ENCODE peak calls at places on chromosome 5, in six cellular contexts. One of them, this sample, is unnamed.

GRCh38 chr5:127863161-127863560 is 160.0 kb downstream of the CCDC192 start:
- DNase-seq in ecto neural progenitor cell: no peak
- DNase-seq in stimulated activated CD4-positive, alpha-beta T cell treated with anti-CD3 and anti-CD28 coated beads, Interleukin-2, amount 100 ng/mL, for 48 hours: no peak
- DNase-seq in AG08395: no peak
- DNase-seq in Kasumi-1: no peak
- DNase-seq in iPS-NIHi11: no peak
- DNase-seq in this sample: no peak

GRCh38 chr5:111238826-111239225 is 14.6 kb downstream of the CAMK4 start:
- DNase-seq in AG08395: no peak
- DNase-seq in iPS-NIHi11: no peak
- DNase-seq in stimulated activated CD4-positive, alpha-beta T cell treated with anti-CD3 and anti-CD28 coated beads, Interleukin-2, amount 100 ng/mL, for 48 hours: no peak
- DNase-seq in Kasumi-1: no peak
- DNase-seq in ecto neural progenitor cell: no peak
- DNase-seq in this sample: no peak

GRCh38 chr5:151362970-151363369 is 15.6 kb upstream of the SLC36A2 start:
- DNase-seq in ecto neural progenitor cell: no peak
- DNase-seq in AG08395: no peak
- DNase-seq in stimulated activated CD4-positive, alpha-beta T cell treated with anti-CD3 and anti-CD28 coated beads, Interleukin-2, amount 100 ng/mL, for 48 hours: no peak
- DNase-seq in iPS-NIHi11: no peak
- DNase-seq in Kasumi-1: no peak
- DNase-seq in this sample: no peak

GRCh38 chr5:136202800-136203199 is 9.8 kb upstream of the SMIM32 start:
- DNase-seq in AG08395: no peak
- DNase-seq in ecto neural progenitor cell: peak; percentile 78
- DNase-seq in Kasumi-1: no peak
- DNase-seq in stimulated activated CD4-positive, alpha-beta T cell treated with anti-CD3 and anti-CD28 coated beads, Interleukin-2, amount 100 ng/mL, for 48 hours: no peak
- DNase-seq in iPS-NIHi11: peak; percentile 80
- DNase-seq in this sample: no peak

GRCh38 chr5:116480894-116481510 is 93.6 kb downstream of the SEMA6A start:
- DNase-seq in AG08395: no peak
- DNase-seq in ecto neural progenitor cell: no peak
- DNase-seq in iPS-NIHi11: no peak
- DNase-seq in Kasumi-1: no peak
- DNase-seq in stimulated activated CD4-positive, alpha-beta T cell treated with anti-CD3 and anti-CD28 coated beads, Interleukin-2, amount 100 ng/mL, for 48 hours: no peak
- DNase-seq in this sample: no peak

GRCh38 chr5:116454417-116454927 is 120.2 kb downstream of the SEMA6A start:
- DNase-seq in stimulated activated CD4-positive, alpha-beta T cell treated with anti-CD3 and anti-CD28 coated beads, Interleukin-2, amount 100 ng/mL, for 48 hours: no peak
- DNase-seq in iPS-NIHi11: no peak
- DNase-seq in Kasumi-1: peak; percentile 86
- DNase-seq in ecto neural progenitor cell: no peak
- DNase-seq in AG08395: peak; percentile 91
- DNase-seq in this sample: no peak

GRCh38 chr5:61328791-61329617 is 3.1 kb upstream of the ZSWIM6 start:
- DNase-seq in Kasumi-1: no peak
- DNase-seq in AG08395: no peak
- DNase-seq in stimulated activated CD4-positive, alpha-beta T cell treated with anti-CD3 and anti-CD28 coated beads, Interleukin-2, amount 100 ng/mL, for 48 hours: no peak
- DNase-seq in ecto neural progenitor cell: no peak
- DNase-seq in iPS-NIHi11: no peak
- DNase-seq in this sample: no peak

GRCh38 chr5:123875444-123876264 is 363.7 kb downstream of the CSNK1G3 start:
- DNase-seq in stimulated activated CD4-positive, alpha-beta T cell treated with anti-CD3 and anti-CD28 coated beads, Interleukin-2, amount 100 ng/mL, for 48 hours: no peak
- DNase-seq in iPS-NIHi11: peak; percentile 48
- DNase-seq in AG08395: no peak
- DNase-seq in ecto neural progenitor cell: peak; percentile 74
- DNase-seq in Kasumi-1: no peak
- DNase-seq in this sample: no peak

GRCh38 chr5:17723876-17724275 is 89.6 kb downstream of the TAF11L14 start:
- DNase-seq in iPS-NIHi11: no peak
- DNase-seq in stimulated activated CD4-positive, alpha-beta T cell treated with anti-CD3 and anti-CD28 coated beads, Interleukin-2, amount 100 ng/mL, for 48 hours: no peak
- DNase-seq in ecto neural progenitor cell: no peak
- DNase-seq in AG08395: no peak
- DNase-seq in Kasumi-1: no peak
- DNase-seq in this sample: no peak

GRCh38 chr5:82349651-82350050 is 71.5 kb upstream of the RPS23 start:
- DNase-seq in iPS-NIHi11: peak; percentile 73
- DNase-seq in AG08395: no peak
- DNase-seq in stimulated activated CD4-positive, alpha-beta T cell treated with anti-CD3 and anti-CD28 coated beads, Interleukin-2, amount 100 ng/mL, for 48 hours: peak; percentile 49
- DNase-seq in ecto neural progenitor cell: peak; percentile 70
- DNase-seq in Kasumi-1: peak; percentile 52
- DNase-seq in this sample: no peak

GRCh38 chr5:138502521-138502920 is 37.2 kb downstream of the EGR1 start:
- DNase-seq in Kasumi-1: no peak
- DNase-seq in stimulated activated CD4-positive, alpha-beta T cell treated with anti-CD3 and anti-CD28 coated beads, Interleukin-2, amount 100 ng/mL, for 48 hours: no peak
- DNase-seq in ecto neural progenitor cell: no peak
- DNase-seq in iPS-NIHi11: no peak
- DNase-seq in AG08395: no peak
- DNase-seq in this sample: no peak

GRCh38 chr5:57216714-57217113 is 42.9 kb downstream of the GPBP1 start:
- DNase-seq in Kasumi-1: no peak
- DNase-seq in AG08395: no peak
- DNase-seq in iPS-NIHi11: no peak
- DNase-seq in stimulated activated CD4-positive, alpha-beta T cell treated with anti-CD3 and anti-CD28 coated beads, Interleukin-2, amount 100 ng/mL, for 48 hours: no peak
- DNase-seq in ecto neural progenitor cell: no peak
- DNase-seq in this sample: no peak

GRCh38 chr5:36537729-36538128 is 68.7 kb upstream of the SLC1A3 start:
- DNase-seq in ecto neural progenitor cell: no peak
- DNase-seq in Kasumi-1: no peak
- DNase-seq in stimulated activated CD4-positive, alpha-beta T cell treated with anti-CD3 and anti-CD28 coated beads, Interleukin-2, amount 100 ng/mL, for 48 hours: no peak
- DNase-seq in iPS-NIHi11: no peak
- DNase-seq in AG08395: no peak
- DNase-seq in this sample: no peak

GRCh38 chr5:95920822-95921221 is 40.8 kb downstream of the ELL2 start:
- DNase-seq in AG08395: no peak
- DNase-seq in ecto neural progenitor cell: no peak
- DNase-seq in iPS-NIHi11: no peak
- DNase-seq in Kasumi-1: no peak
- DNase-seq in stimulated activated CD4-positive, alpha-beta T cell treated with anti-CD3 and anti-CD28 coated beads, Interleukin-2, amount 100 ng/mL, for 48 hours: no peak
- DNase-seq in this sample: no peak

GRCh38 chr5:1375871-1376850 is 31.3 kb upstream of the CLPTM1L start:
- DNase-seq in iPS-NIHi11: no peak
- DNase-seq in Kasumi-1: no peak
- DNase-seq in stimulated activated CD4-positive, alpha-beta T cell treated with anti-CD3 and anti-CD28 coated beads, Interleukin-2, amount 100 ng/mL, for 48 hours: no peak
- DNase-seq in ecto neural progenitor cell: no peak
- DNase-seq in AG08395: no peak
- DNase-seq in this sample: peak; percentile 28

GRCh38 chr5:160545832-160546231 is 124.2 kb downstream of the PTTG1 start:
- DNase-seq in iPS-NIHi11: no peak
- DNase-seq in Kasumi-1: no peak
- DNase-seq in AG08395: no peak
- DNase-seq in ecto neural progenitor cell: no peak
- DNase-seq in stimulated activated CD4-positive, alpha-beta T cell treated with anti-CD3 and anti-CD28 coated beads, Interleukin-2, amount 100 ng/mL, for 48 hours: no peak
- DNase-seq in this sample: no peak

GRCh38 chr5:18745988-18746615 is 1111.8 kb downstream of the TAF11L14 start:
- DNase-seq in ecto neural progenitor cell: no peak
- DNase-seq in Kasumi-1: peak; percentile 82
- DNase-seq in iPS-NIHi11: no peak
- DNase-seq in stimulated activated CD4-positive, alpha-beta T cell treated with anti-CD3 and anti-CD28 coated beads, Interleukin-2, amount 100 ng/mL, for 48 hours: no peak
- DNase-seq in AG08395: no peak
- DNase-seq in this sample: no peak

GRCh38 chr5:173230741-173231380 is 4.1 kb downstream of the NKX2-5 start:
- DNase-seq in ecto neural progenitor cell: no peak
- DNase-seq in stimulated activated CD4-positive, alpha-beta T cell treated with anti-CD3 and anti-CD28 coated beads, Interleukin-2, amount 100 ng/mL, for 48 hours: no peak
- DNase-seq in Kasumi-1: no peak
- DNase-seq in iPS-NIHi11: no peak
- DNase-seq in AG08395: no peak
- DNase-seq in this sample: no peak

GRCh38 chr5:124104344-124104743 is 592.4 kb downstream of the CSNK1G3 start:
- DNase-seq in iPS-NIHi11: no peak
- DNase-seq in AG08395: no peak
- DNase-seq in stimulated activated CD4-positive, alpha-beta T cell treated with anti-CD3 and anti-CD28 coated beads, Interleukin-2, amount 100 ng/mL, for 48 hours: no peak
- DNase-seq in Kasumi-1: no peak
- DNase-seq in ecto neural progenitor cell: no peak
- DNase-seq in this sample: no peak

GRCh38 chr5:17896605-17897004 is 262.3 kb downstream of the TAF11L14 start:
- DNase-seq in iPS-NIHi11: no peak
- DNase-seq in ecto neural progenitor cell: no peak
- DNase-seq in stimulated activated CD4-positive, alpha-beta T cell treated with anti-CD3 and anti-CD28 coated beads, Interleukin-2, amount 100 ng/mL, for 48 hours: no peak
- DNase-seq in Kasumi-1: no peak
- DNase-seq in AG08395: no peak
- DNase-seq in this sample: no peak

GRCh38 chr5:3143382-3143781 is 391.9 kb upstream of the IRX2 start:
- DNase-seq in ecto neural progenitor cell: no peak
- DNase-seq in stimulated activated CD4-positive, alpha-beta T cell treated with anti-CD3 and anti-CD28 coated beads, Interleukin-2, amount 100 ng/mL, for 48 hours: no peak
- DNase-seq in AG08395: no peak
- DNase-seq in Kasumi-1: no peak
- DNase-seq in iPS-NIHi11: no peak
- DNase-seq in this sample: no peak

GRCh38 chr5:154215931-154216330 is 25.4 kb downstream of the GALNT10 start:
- DNase-seq in Kasumi-1: no peak
- DNase-seq in iPS-NIHi11: no peak
- DNase-seq in AG08395: no peak
- DNase-seq in stimulated activated CD4-positive, alpha-beta T cell treated with anti-CD3 and anti-CD28 coated beads, Interleukin-2, amount 100 ng/mL, for 48 hours: no peak
- DNase-seq in ecto neural progenitor cell: no peak
- DNase-seq in this sample: no peak

GRCh38 chr5:124538196-124538595 is 208.2 kb downstream of the ZNF608 start:
- DNase-seq in stimulated activated CD4-positive, alpha-beta T cell treated with anti-CD3 and anti-CD28 coated beads, Interleukin-2, amount 100 ng/mL, for 48 hours: no peak
- DNase-seq in ecto neural progenitor cell: no peak
- DNase-seq in Kasumi-1: no peak
- DNase-seq in iPS-NIHi11: no peak
- DNase-seq in AG08395: no peak
- DNase-seq in this sample: no peak

GRCh38 chr5:56310711-56311204 is 77.6 kb upstream of the ANKRD55 start:
- DNase-seq in iPS-NIHi11: no peak
- DNase-seq in stimulated activated CD4-positive, alpha-beta T cell treated with anti-CD3 and anti-CD28 coated beads, Interleukin-2, amount 100 ng/mL, for 48 hours: no peak
- DNase-seq in AG08395: peak; percentile 21
- DNase-seq in ecto neural progenitor cell: no peak
- DNase-seq in Kasumi-1: no peak
- DNase-seq in this sample: no peak

GRCh38 chr5:3896098-3896497 is 300.5 kb downstream of the IRX1 start:
- DNase-seq in Kasumi-1: no peak
- DNase-seq in ecto neural progenitor cell: no peak
- DNase-seq in stimulated activated CD4-positive, alpha-beta T cell treated with anti-CD3 and anti-CD28 coated beads, Interleukin-2, amount 100 ng/mL, for 48 hours: no peak
- DNase-seq in iPS-NIHi11: no peak
- DNase-seq in AG08395: no peak
- DNase-seq in this sample: no peak

GRCh38 chr5:61010759-61011460 is 65.9 kb downstream of the NDUFAF2 start:
- DNase-seq in stimulated activated CD4-positive, alpha-beta T cell treated with anti-CD3 and anti-CD28 coated beads, Interleukin-2, amount 100 ng/mL, for 48 hours: no peak
- DNase-seq in ecto neural progenitor cell: no peak
- DNase-seq in iPS-NIHi11: peak; percentile 56
- DNase-seq in Kasumi-1: no peak
- DNase-seq in AG08395: no peak
- DNase-seq in this sample: no peak

GRCh38 chr5:125117556-125117955 is 371.1 kb upstream of the ZNF608 start:
- DNase-seq in ecto neural progenitor cell: no peak
- DNase-seq in Kasumi-1: no peak
- DNase-seq in iPS-NIHi11: no peak
- DNase-seq in stimulated activated CD4-positive, alpha-beta T cell treated with anti-CD3 and anti-CD28 coated beads, Interleukin-2, amount 100 ng/mL, for 48 hours: no peak
- DNase-seq in AG08395: peak; percentile 71
- DNase-seq in this sample: no peak

GRCh38 chr5:135371738-135372232 is 27.2 kb downstream of the MACROH2A1 start:
- DNase-seq in ecto neural progenitor cell: no peak
- DNase-seq in stimulated activated CD4-positive, alpha-beta T cell treated with anti-CD3 and anti-CD28 coated beads, Interleukin-2, amount 100 ng/mL, for 48 hours: no peak
- DNase-seq in AG08395: peak; percentile 72
- DNase-seq in Kasumi-1: no peak
- DNase-seq in iPS-NIHi11: no peak
- DNase-seq in this sample: no peak

GRCh38 chr5:109141499-109142200 is 268.1 kb downstream of the PJA2 start:
- DNase-seq in stimulated activated CD4-positive, alpha-beta T cell treated with anti-CD3 and anti-CD28 coated beads, Interleukin-2, amount 100 ng/mL, for 48 hours: no peak
- DNase-seq in Kasumi-1: no peak
- DNase-seq in AG08395: no peak
- DNase-seq in ecto neural progenitor cell: no peak
- DNase-seq in iPS-NIHi11: no peak
- DNase-seq in this sample: no peak

GRCh38 chr5:40648150-40648549 is 31.6 kb upstream of the PTGER4 start:
- DNase-seq in iPS-NIHi11: no peak
- DNase-seq in ecto neural progenitor cell: no peak
- DNase-seq in Kasumi-1: no peak
- DNase-seq in AG08395: no peak
- DNase-seq in stimulated activated CD4-positive, alpha-beta T cell treated with anti-CD3 and anti-CD28 coated beads, Interleukin-2, amount 100 ng/mL, for 48 hours: no peak
- DNase-seq in this sample: no peak

GRCh38 chr5:169350759-169351240 is 49.9 kb upstream of the SLIT3 start:
- DNase-seq in stimulated activated CD4-positive, alpha-beta T cell treated with anti-CD3 and anti-CD28 coated beads, Interleukin-2, amount 100 ng/mL, for 48 hours: no peak
- DNase-seq in ecto neural progenitor cell: no peak
- DNase-seq in AG08395: peak; percentile 97
- DNase-seq in Kasumi-1: no peak
- DNase-seq in iPS-NIHi11: peak; percentile 35
- DNase-seq in this sample: peak; percentile 62

GRCh38 chr5:163789870-163790269 is 284.5 kb downstream of the MAT2B start:
- DNase-seq in ecto neural progenitor cell: no peak
- DNase-seq in iPS-NIHi11: no peak
- DNase-seq in stimulated activated CD4-positive, alpha-beta T cell treated with anti-CD3 and anti-CD28 coated beads, Interleukin-2, amount 100 ng/mL, for 48 hours: no peak
- DNase-seq in AG08395: no peak
- DNase-seq in Kasumi-1: no peak
- DNase-seq in this sample: no peak